ENCODE peak calls at places on chromosomes 11 and 22, in five cellular contexts. A is psoas muscle, C is suprapubic skin, K is fibroblast of pulmonary artery, O is AG09319. F is an unnamed sample.

GRCh38 chr22:26550498-26551033 is 38.3 kb upstream of the TFIP11 start:
- DNase-seq in C (no peak), K (peak), A (no peak), O (peak), F (no peak)

GRCh38 chr11:130865091-130865771 is 51.0 kb downstream of the SNX19 start:
- DNase-seq in K (no peak), A (peak), C (no peak), O (no peak), F (no peak)

GRCh38 chr11:132941024-132941646 is 591.2 kb downstream of the OPCML start:
- DNase-seq in A (no peak), K (peak), C (no peak), O (peak), F (peak)

GRCh38 chr11:57639321-57640067 is 10.2 kb downstream of the YPEL4 start:
- DNase-seq in A (no peak), K (peak), C (no peak), O (no peak), F (peak)

GRCh38 chr22:21837184-21837979 is 30.1 kb downstream of the MAPK1 start:
- DNase-seq in K (peak), O (peak), C (no peak), A (no peak), F (no peak)

GRCh38 chr11:78526497-78527146 is 48.0 kb downstream of the NARS2 start:
- DNase-seq in C (no peak), K (no peak), O (no peak), A (no peak), F (no peak)

GRCh38 chr22:48896766-48897637 is 930.7 kb downstream of the BRD1 start:
- DNase-seq in K (no peak), A (no peak), O (no peak), C (peak), F (no peak)

GRCh38 chr11:17171342-17171741 is 36.4 kb downstream of the PIK3C2A start:
- DNase-seq in A (no peak), C (no peak), O (no peak), K (peak), F (no peak)

GRCh38 chr22:42993651-42994275 is 21.2 kb downstream of the PACSIN2 start:
- DNase-seq in C (no peak), A (no peak), K (peak), O (no peak), F (no peak)

GRCh38 chr11:134955281-134955680 is 543.2 kb upstream of the B3GAT1 start:
- DNase-seq in C (no peak), K (no peak), A (no peak), O (no peak), F (no peak)

GRCh38 chr11:106421673-106422292 is 344.3 kb downstream of the AASDHPPT start:
- DNase-seq in A (no peak), C (no peak), K (no peak), O (no peak), F (no peak)

GRCh38 chr11:34972892-34973291 is 56.5 kb downstream of the PDHX start:
- DNase-seq in O (no peak), A (no peak), K (peak), C (no peak), F (no peak)

GRCh38 chr11:60887531-60887930 is 18.9 kb downstream of the PRPF19 start:
- DNase-seq in K (peak), A (peak), O (no peak), C (no peak), F (no peak)

GRCh38 chr11:720017-720641 is 14.1 kb downstream of the EPS8L2 start:
- DNase-seq in A (no peak), O (no peak), C (no peak), K (no peak), F (no peak)

GRCh38 chr11:72989727-72990126 is 152.4 kb downstream of the FCHSD2 start:
- DNase-seq in K (peak), A (no peak), O (no peak), C (no peak), F (no peak)

GRCh38 chr22:19070397-19071169 is 51.6 kb downstream of the DGCR2 start:
- DNase-seq in K (no peak), C (peak), O (no peak), A (no peak), F (no peak)

GRCh38 chr11:130217133-130217631 is 57.6 kb downstream of the ST14 start:
- DNase-seq in O (no peak), A (no peak), K (no peak), C (no peak), F (no peak)

GRCh38 chr11:125923012-125923579 is 18.8 kb downstream of the DDX25 start:
- DNase-seq in C (no peak), A (peak), O (peak), K (peak), F (peak)

GRCh38 chr11:72752088-72752914 is at the start of gene ARAP1:
- DNase-seq in C (peak), K (peak), A (peak), O (no peak), F (peak)

GRCh38 chr22:42621505-42622002 is 6.9 kb upstream of the POLDIP3 start:
- DNase-seq in A (peak), K (peak), O (peak), C (peak), F (peak)

GRCh38 chr11:77081381-77081851 is 14.6 kb downstream of the CAPN5 start:
- DNase-seq in A (no peak), O (no peak), K (no peak), C (no peak), F (no peak)

GRCh38 chr22:21020802-21021429 is 6.0 kb downstream of the P2RX6 start:
- DNase-seq in O (no peak), C (no peak), A (no peak), K (no peak), F (no peak)

GRCh38 chr22:22884888-22885840 is 2.5 kb upstream of the IGLL5 start:
- DNase-seq in A (no peak), C (peak), O (no peak), K (no peak), F (no peak)

GRCh38 chr11:126443120-126443519 is 87.6 kb downstream of the ST3GAL4 start:
- DNase-seq in O (no peak), K (no peak), A (no peak), C (no peak), F (no peak)

GRCh38 chr22:30306629-30307016 is 17.3 kb upstream of the CASTOR1 start:
- DNase-seq in K (no peak), A (no peak), O (no peak), C (no peak), F (no peak)

GRCh38 chr11:60680455-60681119 is 18.8 kb upstream of the MS4A8 start:
- DNase-seq in A (no peak), C (no peak), K (no peak), O (no peak), F (no peak)

GRCh38 chr11:62666259-62666926 is 1.3 kb downstream of the CSKMT start:
- DNase-seq in K (no peak), A (no peak), O (no peak), C (no peak), F (no peak)

GRCh38 chr11:76512851-76513653 is 68.2 kb downstream of the EMSY start:
- DNase-seq in K (peak), C (no peak), A (no peak), O (peak), F (no peak)

GRCh38 chr11:31106963-31107576 is 262.5 kb downstream of the DCDC1 start:
- DNase-seq in A (peak), K (peak), O (no peak), C (no peak), F (peak)

GRCh38 chr11:128689946-128690745 is 3.7 kb upstream of the FLI1 start:
- DNase-seq in A (peak), C (no peak), O (no peak), K (no peak), F (no peak)

GRCh38 chr11:1116104-1116503 is 41.4 kb downstream of the MUC2 start:
- DNase-seq in A (no peak), O (no peak), K (no peak), C (peak), F (no peak)

GRCh38 chr11:45323598-45324249 is 37.6 kb upstream of the SYT13 start:
- DNase-seq in A (no peak), O (no peak), C (peak), K (no peak), F (no peak)

GRCh38 chr11:69700278-69701140 is 3.3 kb downstream of the FGF19 start:
- DNase-seq in O (peak), C (no peak), K (peak), A (no peak), F (no peak)

GRCh38 chr11:7610393-7610792 is 62.9 kb downstream of the CYB5R2 start:
- DNase-seq in A (no peak), O (no peak), K (no peak), C (no peak), F (no peak)

GRCh38 chr11:8283510-8284272 is 20.0 kb upstream of the LMO1 start:
- DNase-seq in C (peak), A (no peak), K (no peak), O (no peak), F (peak)

GRCh38 chr11:17257200-17257599 is 19.3 kb upstream of the NUCB2 start:
- DNase-seq in C (no peak), K (peak), O (no peak), A (no peak), F (no peak)

GRCh38 chr11:68436985-68437926 is 23.3 kb upstream of the PPP6R3 start:
- DNase-seq in C (no peak), O (no peak), K (peak), A (peak), F (no peak)

GRCh38 chr11:64585150-64585549 is 5.9 kb upstream of the SLC22A12 start:
- DNase-seq in C (no peak), O (no peak), A (no peak), K (no peak), F (no peak)

DNA sequence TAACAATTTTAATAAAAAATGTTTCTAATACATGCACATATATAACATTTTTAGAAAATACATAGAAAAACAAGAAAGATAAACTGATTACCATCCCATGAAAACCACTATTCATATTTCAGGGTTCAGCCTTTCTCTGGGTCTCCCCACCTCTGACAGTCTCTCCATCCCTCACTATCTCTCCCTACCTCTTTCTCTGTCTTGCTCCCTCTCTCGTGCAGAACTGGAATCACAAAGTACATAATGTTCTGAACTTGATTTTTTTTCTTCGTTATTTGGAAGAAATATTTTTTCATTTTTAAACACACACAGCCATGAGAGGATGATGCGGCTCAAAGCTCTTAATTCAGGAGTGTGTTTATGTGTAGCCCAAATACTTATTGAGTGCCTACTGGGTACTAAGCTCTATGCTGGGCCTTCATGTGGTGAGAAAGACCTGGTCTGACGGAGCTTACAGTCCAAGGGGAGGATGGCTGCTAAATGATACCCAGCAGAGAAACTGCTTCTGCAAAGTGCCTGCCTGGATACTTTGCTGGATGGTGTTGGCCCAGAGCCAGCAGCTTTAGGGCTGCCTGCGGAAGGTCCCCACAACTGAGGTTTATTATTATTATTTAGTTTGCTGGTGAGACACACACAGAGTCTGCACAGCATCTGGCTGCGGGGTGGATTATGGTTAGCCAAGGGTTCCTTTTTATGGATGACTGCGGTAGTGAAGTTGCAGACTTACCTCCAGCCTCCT is 42.6 kb downstream of the SC5D start:
- DNase-seq in C (no peak), O (no peak), A (no peak), K (peak), F (no peak)
- TF ChIP-seq CTCF in C (no peak), O (peak), A (no peak), K (peak), F (no peak)

GRCh38 chr11:56380120-56380519 is 4.7 kb downstream of the OR8U1 start:
- DNase-seq in O (no peak), A (no peak), C (no peak), K (no peak), F (no peak)

DNA sequence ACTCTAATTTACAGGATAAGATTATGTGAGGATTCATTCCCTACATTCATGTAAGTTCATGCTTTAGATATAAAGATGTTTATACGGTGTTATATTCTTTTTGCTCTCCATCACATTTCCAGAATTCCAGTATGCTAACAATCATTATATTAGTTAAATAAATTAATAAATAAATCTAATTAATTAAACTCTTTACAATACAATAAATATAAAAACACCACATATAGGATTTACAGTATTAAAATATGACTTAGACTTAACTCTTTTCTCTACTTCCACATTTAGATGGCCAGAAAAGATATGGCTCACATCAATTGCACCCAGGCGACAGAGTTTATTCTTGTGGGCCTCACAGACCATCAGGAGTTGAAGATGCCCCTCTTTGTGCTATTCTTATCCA is at the start of gene OR8U1:
- DNase-seq in C (no peak), A (no peak), O (no peak), K (no peak), F (no peak)
- TF ChIP-seq CTCF in C (no peak), A (no peak), O (no peak), K (no peak), F (no peak)

GRCh38 chr11:102452461-102453285 is at the start of gene TMEM123:
- DNase-seq in K (peak), A (peak), C (peak), O (no peak), F (peak)
- TF ChIP-seq CTCF in K (no peak), A (no peak), C (no peak), O (no peak), F (no peak)

DNA sequence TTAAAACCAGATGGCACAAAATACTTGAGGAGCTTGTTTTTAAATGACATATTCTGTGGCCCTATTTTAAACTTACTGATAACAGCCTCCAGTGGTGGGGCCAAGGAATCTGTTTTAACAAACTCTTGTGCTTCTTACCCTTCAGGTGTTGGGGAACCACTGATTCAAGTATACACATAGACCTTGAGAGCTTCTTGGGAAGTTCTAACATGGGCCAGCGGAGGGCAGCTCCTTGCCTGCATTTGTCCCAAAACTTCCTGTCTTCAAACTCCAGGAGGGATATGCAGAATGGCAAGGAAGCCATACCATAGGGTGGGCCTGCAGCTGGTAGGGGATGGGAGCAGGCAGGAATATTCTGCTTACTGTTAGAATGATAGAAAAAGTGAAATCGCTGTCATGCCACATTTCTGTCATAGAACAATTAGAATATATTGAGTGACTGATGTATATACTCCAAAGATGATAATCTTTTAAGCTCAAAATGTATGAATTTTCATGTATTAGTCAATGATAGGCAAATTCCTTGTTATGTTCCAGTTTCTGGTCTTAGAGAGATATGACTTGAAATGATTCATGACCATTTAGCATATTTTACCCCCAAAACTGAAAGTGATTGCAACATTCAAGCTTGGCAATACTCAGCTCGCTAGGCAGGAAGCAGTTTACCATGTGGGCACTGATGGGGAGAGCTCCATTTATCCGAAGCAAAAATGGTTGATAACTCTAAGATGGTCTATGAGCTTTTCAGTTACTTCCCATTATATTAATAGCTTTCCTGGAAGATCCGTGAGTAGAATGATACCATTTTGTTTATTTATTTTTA is 9.2 kb downstream of the EXT2 start:
- DNase-seq in O (no peak), A (no peak), C (no peak), K (peak), F (no peak)
- TF ChIP-seq CTCF in O (no peak), A (no peak), C (no peak), K (no peak), F (no peak)

F was measured in neural crest cell.